ENCODE peak calls at places on chromosome 16, in nine cellular contexts. Z, J, H, P, Q, D, E, U and R are unnamed samples.

GRCh38 chr16:66294507-66294906 is 72.0 kb upstream of the CDH5 start:
- DNase-seq in Z (no peak), J (no peak), H (no peak), P (no peak), Q (no peak), D (no peak), E (no peak), U (no peak), R (no peak)

GRCh38 chr16:64131423-64131822 is 990.4 kb downstream of the CDH11 start:
- DNase-seq in Z (no peak), J (no peak), H (no peak), P (no peak), Q (no peak), D (no peak), E (no peak), U (no peak), R (no peak)

GRCh38 chr16:2428051-2428786 is 1.0 kb upstream of the CCNF start:
- DNase-seq in Z (peak), J (no peak), H (no peak), P (peak), Q (no peak), D (no peak), E (peak), U (peak), R (peak)

GRCh38 chr16:24522751-24523150 is 16.6 kb upstream of the RBBP6 start:
- DNase-seq in Z (no peak), J (no peak), H (no peak), P (no peak), Q (no peak), D (no peak), E (no peak), U (no peak), R (no peak)

GRCh38 chr16:30032083-30032819 is 1.2 kb upstream of the TLCD3B start:
- DNase-seq in Z (peak), J (no peak), H (no peak), P (peak), Q (peak), D (no peak), E (peak), U (peak), R (no peak)

GRCh38 chr16:83615131-83615530 is 192.6 kb upstream of the HSBP1 start:
- DNase-seq in Z (no peak), J (no peak), H (no peak), P (no peak), Q (no peak), D (peak), E (no peak), U (no peak), R (no peak)

GRCh38 chr16:30585400-30586191 is at the start of gene ZNF785:
- DNase-seq in Z (peak), J (peak), H (no peak), P (peak), Q (peak), D (peak), E (peak), U (peak), R (peak)

GRCh38 chr16:85750827-85751641 is at the start of gene C16orf74:
- DNase-seq in Z (peak), J (no peak), H (peak), P (peak), Q (no peak), D (no peak), E (peak), U (peak), R (peak)

GRCh38 chr16:49560018-49560830 is 186.6 kb downstream of the C16orf78 start:
- DNase-seq in Z (no peak), J (no peak), H (no peak), P (no peak), Q (no peak), D (no peak), E (no peak), U (no peak), R (no peak)

GRCh38 chr16:71460246-71460645 is 1.8 kb downstream of the ZNF23 start:
- DNase-seq in Z (no peak), J (no peak), H (no peak), P (no peak), Q (no peak), D (peak), E (no peak), U (no peak), R (no peak)

GRCh38 chr16:53084141-53084541 is 29.4 kb downstream of the CHD9 start:
- DNase-seq in Z (no peak), J (no peak), H (no peak), P (no peak), Q (no peak), D (no peak), E (no peak), U (no peak), R (no peak)

GRCh38 chr16:89722392-89723278 is 1.3 kb downstream of the ZNF276 start:
- DNase-seq in Z (peak), J (peak), H (no peak), P (no peak), Q (no peak), D (no peak), E (peak), U (no peak), R (peak)

GRCh38 chr16:2795714-2796143 is 2.5 kb upstream of the PRSS41 start:
- DNase-seq in Z (peak), J (no peak), H (no peak), P (no peak), Q (no peak), D (no peak), E (no peak), U (no peak), R (no peak)

GRCh38 chr16:88536971-88537751 is 33.0 kb upstream of the ZC3H18 start:
- DNase-seq in Z (peak), J (no peak), H (peak), P (no peak), Q (no peak), D (no peak), E (peak), U (peak), R (peak)

GRCh38 chr16:2159052-2159838 is 3.7 kb downstream of the TRAF7 start:
- DNase-seq in Z (no peak), J (no peak), H (no peak), P (no peak), Q (no peak), D (no peak), E (no peak), U (peak), R (no peak)

GRCh38 chr16:53695070-53695469 is 8.6 kb downstream of the RPGRIP1L start:
- DNase-seq in Z (no peak), J (no peak), H (no peak), P (no peak), Q (no peak), D (peak), E (no peak), U (no peak), R (no peak)

GRCh38 chr16:8644513-8645140 is 23.1 kb downstream of the METTL22 start:
- DNase-seq in Z (peak), J (no peak), H (no peak), P (no peak), Q (no peak), D (no peak), E (no peak), U (no peak), R (peak)

GRCh38 chr16:24769806-24770205 is 40.4 kb downstream of the TNRC6A start:
- DNase-seq in Z (no peak), J (no peak), H (no peak), P (no peak), Q (no peak), D (no peak), E (no peak), U (no peak), R (no peak)

GRCh38 chr16:48232459-48233040 is 11.6 kb upstream of the LONP2 start:
- DNase-seq in Z (no peak), J (no peak), H (no peak), P (no peak), Q (no peak), D (no peak), E (no peak), U (no peak), R (no peak)

GRCh38 chr16:50593410-50594139 is 45.4 kb downstream of the NKD1 start:
- DNase-seq in Z (peak), J (no peak), H (no peak), P (no peak), Q (peak), D (no peak), E (no peak), U (no peak), R (no peak)

GRCh38 chr16:14219983-14220382 is 148.9 kb downstream of the MRTFB start:
- DNase-seq in Z (no peak), J (no peak), H (no peak), P (no peak), Q (no peak), D (no peak), E (no peak), U (no peak), R (no peak)

GRCh38 chr16:62256406-62256805 is 220.2 kb upstream of the CDH8 start:
- DNase-seq in Z (peak), J (no peak), H (no peak), P (no peak), Q (no peak), D (no peak), E (no peak), U (no peak), R (no peak)

GRCh38 chr16:73329363-73330306 is 281.7 kb upstream of the ZFHX3 start:
- DNase-seq in Z (no peak), J (no peak), H (no peak), P (no peak), Q (no peak), D (no peak), E (peak), U (peak), R (no peak)

GRCh38 chr16:52237823-52238222 is 309.1 kb downstream of the TOX3 start:
- DNase-seq in Z (no peak), J (no peak), H (no peak), P (no peak), Q (no peak), D (no peak), E (no peak), U (no peak), R (no peak)

GRCh38 chr16:53565300-53565699 is 62.3 kb upstream of the AKTIP start:
- DNase-seq in Z (no peak), J (no peak), H (no peak), P (no peak), Q (no peak), D (no peak), E (no peak), U (peak), R (no peak)

GRCh38 chr16:49127103-49127502 is 154.5 kb downstream of the CBLN1 start:
- DNase-seq in Z (peak), J (no peak), H (no peak), P (peak), Q (no peak), D (no peak), E (no peak), U (no peak), R (no peak)

GRCh38 chr16:84730406-84731106 is 30.8 kb downstream of the USP10 start:
- DNase-seq in Z (peak), J (peak), H (peak), P (peak), Q (no peak), D (peak), E (peak), U (peak), R (no peak)

GRCh38 chr16:86862596-86862995 is 284.2 kb downstream of the FOXL1 start:
- DNase-seq in Z (no peak), J (no peak), H (no peak), P (no peak), Q (no peak), D (no peak), E (peak), U (no peak), R (no peak)

GRCh38 chr16:67336646-67337045 is 10.0 kb downstream of the LRRC36 start:
- DNase-seq in Z (no peak), J (no peak), H (no peak), P (no peak), Q (no peak), D (no peak), E (no peak), U (no peak), R (no peak)

DNA sequence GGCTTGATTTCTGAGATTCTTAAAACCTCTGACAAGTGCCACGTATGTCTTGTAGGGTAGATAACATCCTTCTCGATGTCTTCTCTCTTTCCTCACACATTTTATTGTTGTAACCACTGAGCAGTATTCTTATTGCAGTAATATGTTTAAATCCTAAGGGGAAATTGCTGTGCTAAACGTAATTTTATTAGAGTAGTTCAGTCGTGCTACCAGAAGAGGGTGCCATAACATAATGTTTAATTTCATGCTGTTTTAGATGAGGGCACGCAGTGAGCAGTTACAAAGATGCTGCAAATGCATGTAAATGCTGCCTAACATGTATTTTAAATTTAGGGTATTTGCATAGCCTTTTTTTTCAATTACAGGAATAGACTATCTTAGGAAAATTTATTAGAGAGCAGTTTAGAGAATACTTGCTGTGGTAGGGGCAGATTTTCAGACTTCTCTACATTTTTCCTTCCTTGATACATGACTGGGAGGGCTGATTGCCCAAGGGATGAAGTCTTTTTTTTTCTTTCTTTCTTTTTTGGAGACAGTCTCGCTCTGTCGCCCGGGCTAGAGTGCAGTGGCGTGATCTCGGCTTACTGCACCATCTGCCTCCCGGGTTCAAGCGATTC is 51.7 kb downstream of the GAN start:
- DNase-seq in Z (peak), J (no peak), H (peak), P (peak), Q (no peak), D (no peak), E (no peak), U (no peak), R (no peak)
- TF ChIP-seq CTCF in Z (peak), J (no peak), H (peak), P (peak), Q (peak), D (peak), E (peak), U (peak), R (peak)

DNA sequence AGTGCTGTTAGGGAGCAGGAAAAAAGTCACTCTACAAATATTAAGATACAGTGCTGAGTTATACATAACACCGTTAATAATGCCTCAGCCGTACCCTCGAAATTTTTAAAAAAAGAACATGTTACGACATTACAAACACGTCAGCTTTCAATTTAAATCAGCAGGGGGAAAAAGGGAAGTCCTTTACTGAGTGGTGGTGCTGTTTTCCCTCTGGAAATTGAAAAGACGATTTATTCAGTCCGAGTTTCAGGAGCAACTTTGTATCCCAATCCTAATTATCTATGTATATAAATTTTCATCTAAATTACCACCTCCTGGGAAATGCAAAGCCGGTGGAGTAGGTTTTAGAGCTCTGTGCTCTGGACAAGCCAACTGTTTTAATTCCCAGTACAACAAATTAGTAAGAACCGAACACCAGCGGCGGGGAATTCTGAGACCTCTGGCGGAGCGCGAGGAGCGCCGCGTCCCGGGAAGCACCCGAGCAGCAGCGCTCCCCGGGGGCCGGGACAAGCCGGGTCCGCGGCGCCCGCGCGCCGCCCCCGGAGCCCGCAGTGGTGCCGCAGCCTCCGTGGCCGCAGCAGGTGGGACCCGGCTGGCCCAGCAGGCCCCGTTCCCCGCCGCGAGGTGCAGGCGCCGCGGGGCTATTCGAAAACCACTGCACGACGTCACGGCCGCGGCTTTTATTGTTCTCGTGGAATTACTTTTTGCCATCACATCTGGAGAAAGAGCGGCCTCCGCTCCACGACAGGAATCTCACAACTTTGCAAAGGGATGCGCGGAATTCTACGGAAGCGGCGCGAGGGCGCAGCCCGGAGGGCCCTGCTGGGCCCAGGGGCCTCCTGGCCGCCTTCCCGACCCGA is 1.0 kb downstream of the NETO2 start:
- DNase-seq in Z (peak), J (no peak), H (peak), P (peak), Q (no peak), D (no peak), E (peak), U (peak), R (peak)
- H3K4me3 ChIP-seq in Z (peak), J (peak), H (peak), P (peak), Q (peak), D (peak), E (peak), U (peak), R (peak)

DNA sequence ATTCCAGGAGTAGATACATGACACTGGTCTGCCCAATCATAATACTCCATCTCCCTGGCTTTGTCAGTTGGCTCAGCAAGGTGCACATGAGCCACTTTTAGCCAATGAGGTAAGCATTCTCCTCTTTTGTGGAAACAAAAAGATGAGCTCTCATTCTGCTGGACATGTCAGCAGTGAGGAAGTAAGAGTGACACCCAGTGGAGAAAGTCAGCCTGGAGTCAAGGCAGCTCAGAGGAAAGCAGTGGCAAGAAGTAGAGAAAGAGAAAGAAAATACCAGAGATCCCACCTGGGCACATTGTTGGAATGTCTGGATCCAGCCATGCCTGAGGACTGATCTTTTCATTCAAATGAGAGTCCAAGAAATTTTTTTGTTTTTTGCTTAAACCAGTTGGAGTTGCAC is 496.9 kb upstream of the C16orf82 start:
- DNase-seq in Z (peak), J (no peak), H (no peak), P (peak), Q (no peak), D (no peak), E (no peak), U (no peak), R (no peak)
- TF ChIP-seq CTCF in Z (peak), J (no peak), H (peak), P (peak), Q (peak), D (no peak), E (no peak), U (no peak), R (no peak)

DNA sequence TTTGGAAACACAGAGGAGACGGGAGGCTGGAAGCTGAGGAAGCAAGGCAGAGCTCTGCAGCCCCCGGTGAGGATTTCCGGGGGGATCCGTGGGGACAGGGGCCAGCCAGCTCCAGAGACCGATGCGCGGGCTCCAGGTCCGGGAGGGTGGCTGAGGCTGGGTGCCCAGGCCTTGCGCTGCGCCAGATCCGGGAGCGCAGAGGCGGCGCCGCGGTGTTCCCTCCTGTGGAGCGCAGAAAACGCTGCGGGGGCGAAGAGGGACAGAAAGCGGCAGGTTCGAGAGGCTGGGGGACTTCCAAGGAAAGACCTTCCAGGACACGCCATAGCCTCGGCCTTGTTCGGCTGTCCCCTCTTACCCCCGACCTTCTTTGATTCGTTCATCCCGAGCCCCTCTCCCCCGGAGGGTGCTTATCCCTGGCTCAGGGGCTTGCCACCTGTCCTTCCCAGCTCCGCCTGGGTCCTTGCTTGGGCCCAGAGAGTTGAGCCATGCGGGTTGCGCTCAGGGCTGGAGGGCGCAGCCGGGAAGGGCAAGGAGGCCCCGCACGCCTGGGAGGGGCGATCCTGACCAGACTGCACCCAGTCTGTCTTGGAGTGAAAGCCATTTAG is 697 bp upstream of the SHISA9 start:
- DNase-seq in Z (no peak), J (no peak), H (no peak), P (no peak), Q (no peak), D (no peak), E (no peak), U (no peak), R (no peak)
- H3K4me3 ChIP-seq in Z (no peak), J (no peak), H (no peak), P (no peak), Q (peak), D (no peak), E (peak), U (no peak), R (no peak)

DNA sequence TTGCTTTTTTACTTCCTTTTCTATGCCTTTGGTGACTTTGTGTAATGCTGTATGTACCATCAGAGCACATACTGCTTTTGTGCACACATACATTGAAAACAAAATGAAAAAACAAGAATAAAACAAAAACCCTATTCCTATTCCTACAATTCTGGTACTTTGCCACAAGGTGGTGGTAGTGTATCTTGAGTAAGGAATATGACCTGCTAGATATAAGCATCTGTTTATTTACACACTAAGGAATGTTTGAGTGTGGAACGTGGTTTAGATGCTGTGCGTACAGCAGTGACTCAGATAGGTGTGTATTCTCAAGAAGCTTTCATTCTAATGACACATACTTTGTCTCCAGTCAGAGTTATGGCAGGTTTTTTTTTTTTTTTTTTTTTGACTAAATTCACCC is 606.2 kb downstream of the WWOX start:
- DNase-seq in Z (peak), J (no peak), H (peak), P (peak), Q (no peak), D (no peak), E (no peak), U (no peak), R (no peak)
- TF ChIP-seq CTCF in Z (peak), J (no peak), H (no peak), P (peak), Q (peak), D (no peak), E (peak), U (peak), R (peak)

DNA sequence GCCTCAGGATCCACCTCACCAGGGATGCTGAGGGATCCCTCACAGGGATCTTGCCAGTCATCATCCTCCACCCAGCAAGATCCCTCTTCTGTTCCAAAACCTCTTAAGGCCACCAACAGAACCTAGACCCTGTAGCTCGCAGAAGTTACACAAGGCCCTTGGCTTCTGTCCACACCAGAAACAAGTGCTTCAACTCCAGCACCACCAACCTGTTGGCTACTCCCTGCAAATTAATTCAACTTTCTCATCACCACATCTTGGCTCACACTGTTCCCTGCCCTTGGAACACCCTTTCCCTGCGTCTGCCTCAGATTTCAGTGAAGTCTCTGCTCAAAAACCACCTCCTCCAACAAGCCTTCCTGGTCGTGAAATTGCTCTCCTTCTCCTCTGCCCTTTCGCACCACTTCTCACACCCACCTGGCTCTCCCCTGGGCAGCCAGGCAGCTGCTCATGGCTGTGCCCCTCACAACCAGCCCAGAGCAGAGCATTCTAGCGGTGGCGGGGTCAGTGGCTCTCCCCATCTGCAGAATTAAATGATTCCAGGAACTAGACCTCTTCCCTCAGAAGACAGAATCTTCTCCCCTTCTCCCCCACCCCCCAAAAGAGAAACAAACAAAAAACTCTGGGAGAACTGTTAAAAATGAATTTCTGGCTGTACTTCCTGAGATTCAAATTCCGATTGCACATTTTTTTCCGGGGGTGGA is 1.8 kb downstream of the PLLP start:
- DNase-seq in Z (no peak), J (no peak), H (no peak), P (no peak), Q (no peak), D (no peak), E (no peak), U (no peak), R (peak)
- H3K4me3 ChIP-seq in Z (no peak), J (no peak), H (no peak), P (no peak), Q (no peak), D (no peak), E (peak), U (no peak), R (peak)